ENCODE peak calls at places on chromosomes 6 and 20, in five cellular contexts. One of them, this sample, is unnamed.

GRCh38 chr6:23170044-23170443 is 600.7 kb downstream of the HDGFL1 start:
- DNase-seq in psoas muscle: no peak
- DNase-seq in memory B cell: no peak
- DNase-seq in EL: no peak
- DNase-seq in cardiac fibroblast: no peak
- DNase-seq in this sample: no peak

GRCh38 chr20:20461526-20461925 is 93.6 kb downstream of the INSM1 start:
- DNase-seq in psoas muscle: no peak
- DNase-seq in memory B cell: no peak
- DNase-seq in EL: no peak
- DNase-seq in cardiac fibroblast: no peak
- DNase-seq in this sample: no peak

GRCh38 chr20:35077341-35077740 is 15.3 kb downstream of the TRPC4AP start:
- DNase-seq in psoas muscle: no peak
- DNase-seq in memory B cell: no peak
- DNase-seq in EL: no peak
- DNase-seq in cardiac fibroblast: no peak
- DNase-seq in this sample: no peak

GRCh38 chr20:49460916-49461315 is 21.6 kb downstream of the KCNB1 start:
- DNase-seq in psoas muscle: peak; percentile 15
- DNase-seq in memory B cell: no peak
- DNase-seq in EL: no peak
- DNase-seq in cardiac fibroblast: no peak
- DNase-seq in this sample: no peak

GRCh38 chr6:51213806-51214205 is 395.1 kb downstream of the TFAP2B start:
- DNase-seq in psoas muscle: no peak
- DNase-seq in memory B cell: no peak
- DNase-seq in EL: no peak
- DNase-seq in cardiac fibroblast: no peak
- DNase-seq in this sample: no peak

GRCh38 chr6:73951186-73951585 is 255.2 kb downstream of the CD109 start:
- DNase-seq in psoas muscle: no peak
- DNase-seq in memory B cell: no peak
- DNase-seq in EL: no peak
- DNase-seq in cardiac fibroblast: peak; percentile 45
- DNase-seq in this sample: no peak

GRCh38 chr6:149074832-149075258 is 242.7 kb upstream of the TAB2 start:
- DNase-seq in psoas muscle: no peak
- DNase-seq in memory B cell: no peak
- DNase-seq in EL: no peak
- DNase-seq in cardiac fibroblast: no peak
- DNase-seq in this sample: no peak

GRCh38 chr20:50399003-50399916 is 110.9 kb upstream of the PTPN1 start:
- DNase-seq in psoas muscle: peak; percentile 94
- DNase-seq in memory B cell: no peak
- DNase-seq in EL: peak; percentile 34
- DNase-seq in cardiac fibroblast: no peak
- DNase-seq in this sample: no peak

GRCh38 chr20:23013429-23013828 is 21.7 kb upstream of the SSTR4 start:
- DNase-seq in psoas muscle: no peak
- DNase-seq in memory B cell: no peak
- DNase-seq in EL: no peak
- DNase-seq in cardiac fibroblast: peak; percentile 17
- DNase-seq in this sample: no peak

GRCh38 chr20:53654932-53655674 is 61.5 kb upstream of the ZNF217 start:
- DNase-seq in psoas muscle: no peak
- DNase-seq in memory B cell: no peak
- DNase-seq in EL: no peak
- DNase-seq in cardiac fibroblast: no peak
- DNase-seq in this sample: no peak

GRCh38 chr6:169326067-169326799 is 72.6 kb upstream of the THBS2 start:
- DNase-seq in psoas muscle: no peak
- DNase-seq in memory B cell: no peak
- DNase-seq in EL: peak; percentile 68
- DNase-seq in cardiac fibroblast: peak; percentile 75
- DNase-seq in this sample: no peak

GRCh38 chr6:8219352-8219943 is 117.1 kb upstream of the EEF1E1 start:
- DNase-seq in psoas muscle: no peak
- DNase-seq in memory B cell: peak; percentile 14
- DNase-seq in EL: peak; percentile 53
- DNase-seq in cardiac fibroblast: peak; percentile 76
- DNase-seq in this sample: peak; percentile 15

GRCh38 chr20:34712525-34713192 is 8.5 kb downstream of the TP53INP2 start:
- DNase-seq in psoas muscle: no peak
- DNase-seq in memory B cell: no peak
- DNase-seq in EL: no peak
- DNase-seq in cardiac fibroblast: no peak
- DNase-seq in this sample: no peak

GRCh38 chr20:62376112-62377063 is 9.3 kb upstream of the LAMA5 start:
- DNase-seq in psoas muscle: peak; percentile 72
- DNase-seq in memory B cell: no peak
- DNase-seq in EL: no peak
- DNase-seq in cardiac fibroblast: no peak
- DNase-seq in this sample: no peak

GRCh38 chr20:1846341-1846740 is 48.9 kb upstream of the SIRPA start:
- DNase-seq in psoas muscle: no peak
- DNase-seq in memory B cell: no peak
- DNase-seq in EL: no peak
- DNase-seq in cardiac fibroblast: no peak
- DNase-seq in this sample: no peak

GRCh38 chr6:132919476-132919875 is 105.1 kb downstream of the RPS12 start:
- DNase-seq in psoas muscle: peak; percentile 78
- DNase-seq in memory B cell: no peak
- DNase-seq in EL: peak; percentile 90
- DNase-seq in cardiac fibroblast: peak; percentile 92
- DNase-seq in this sample: no peak

This sample was measured in GM12891.